ENCODE peak calls at places on chromosome 7, in seven cellular contexts. W is kidney tubule cell; M is SK-N-SH; Z is neural crest cell; F is activated T-helper 9 cell treated with anti-CD3 and anti-CD28 coated beads, Interleukin-2, amount 50 U/mL, for 16 hours; I is kidney epithelial cell; R is T-helper 9 cell. P is an unnamed sample.

GRCh38 chr7:45484094-45484493 is 90.1 kb upstream of the ADCY1 start:
- DNase-seq in F (no peak), W (no peak), Z (no peak), R (no peak), I (no peak), M (no peak), P (no peak)

GRCh38 chr7:54932818-54933543 is 85.8 kb upstream of the EGFR start:
- DNase-seq in W (peak; percentile 84), M (peak; percentile 96), Z (peak; percentile 65), R (no peak), I (peak; percentile 23), F (no peak), P (peak; percentile 62)

GRCh38 chr7:132049462-132050304 is 493.3 kb upstream of the PODXL start:
- DNase-seq in I (no peak), F (no peak), M (no peak), W (peak; percentile 29), R (no peak), Z (peak; percentile 60), P (peak; percentile 46)

GRCh38 chr7:2166625-2167280 is 66.0 kb downstream of the MAD1L1 start:
- DNase-seq in M (peak; percentile 49), I (no peak), R (no peak), Z (no peak), W (no peak), F (no peak), P (no peak)

GRCh38 chr7:108003591-108003935 is 602 bp upstream of the LAMB1 start:
- DNase-seq in R (no peak), F (no peak), M (no peak), Z (no peak), I (no peak), W (no peak), P (no peak)

GRCh38 chr7:24216576-24217116 is 67.3 kb upstream of the NPY start:
- DNase-seq in M (no peak), F (no peak), R (no peak), Z (no peak), W (no peak), I (no peak), P (no peak)

GRCh38 chr7:113414636-113415035 is 296.3 kb upstream of the SMIM30 start:
- DNase-seq in M (no peak), F (no peak), I (no peak), R (no peak), Z (no peak), W (no peak), P (no peak)

GRCh38 chr7:150323682-150324365 is 479 bp upstream of the ACTR3C start:
- DNase-seq in Z (no peak), F (no peak), W (peak; percentile 13), R (no peak), M (peak; percentile 54), I (no peak), P (no peak)

GRCh38 chr7:17153571-17153970 is 144.9 kb upstream of the AHR start:
- DNase-seq in F (no peak), I (no peak), R (no peak), M (no peak), Z (no peak), W (no peak), P (no peak)

GRCh38 chr7:38929460-38930171 is 20.6 kb upstream of the VPS41 start:
- DNase-seq in R (no peak), I (peak; percentile 82), W (peak; percentile 97), M (no peak), Z (no peak), F (no peak), P (no peak)

GRCh38 chr7:155584763-155585531 is 38.6 kb upstream of the CNPY1 start:
- DNase-seq in F (no peak), I (no peak), M (peak; percentile 83), W (peak; percentile 34), Z (no peak), R (no peak), P (no peak)

GRCh38 chr7:158910254-158911053 is 54.1 kb downstream of the DYNC2I1 start:
- DNase-seq in I (no peak), R (no peak), W (no peak), F (no peak), Z (no peak), M (no peak), P (no peak)